ENCODE peak calls at places on chromosomes 16 and 17, in seven cellular contexts. L, B, U, W, Y, T and D are unnamed samples.

GRCh38 chr17:41307647-41308046 is 1.5 kb downstream of the KRTAP16-1 start:
- DNase-seq in L (no peak), B (no peak), U (no peak), W (no peak), Y (no peak), T (no peak), D (no peak)

GRCh38 chr17:5211458-5211857 is 19.8 kb upstream of the ZNF594 start:
- DNase-seq in L (no peak), B (no peak), U (no peak), W (no peak), Y (no peak), T (no peak), D (no peak)

GRCh38 chr17:17511971-17512858 is 16.0 kb upstream of the RASD1 start:
- DNase-seq in L (no peak), B (peak; percentile 75), U (no peak), W (no peak), Y (no peak), T (no peak), D (peak; percentile 33)

GRCh38 chr16:30113711-30114333 is 485 bp upstream of the GDPD3 start:
- DNase-seq in L (no peak), B (no peak), U (no peak), W (no peak), Y (no peak), T (no peak), D (no peak)

GRCh38 chr16:5982979-5983378 is 885.4 kb upstream of the EEF2KMT start:
- DNase-seq in L (no peak), B (no peak), U (no peak), W (no peak), Y (no peak), T (no peak), D (no peak)

GRCh38 chr17:57459286-57459915 is 203.1 kb downstream of the MSI2 start:
- DNase-seq in L (no peak), B (no peak), U (no peak), W (no peak), Y (no peak), T (no peak), D (no peak)

GRCh38 chr17:81885869-81886548 is 5.4 kb downstream of the ALYREF start:
- DNase-seq in L (no peak), B (no peak), U (no peak), W (no peak), Y (no peak), T (no peak), D (no peak)

GRCh38 chr16:23245268-23245667 is 56.8 kb upstream of the SCNN1B start:
- DNase-seq in L (no peak), B (no peak), U (no peak), W (no peak), Y (no peak), T (no peak), D (no peak)

GRCh38 chr17:9120471-9120870 is 99.2 kb downstream of the NTN1 start:
- DNase-seq in L (no peak), B (no peak), U (peak; percentile 33), W (no peak), Y (peak; percentile 85), T (no peak), D (peak; percentile 32)

GRCh38 chr17:79080761-79081290 is 6.2 kb downstream of the ENGASE start:
- DNase-seq in L (no peak), B (no peak), U (no peak), W (no peak), Y (no peak), T (no peak), D (no peak)

GRCh38 chr17:82704886-82705285 is 6.4 kb upstream of the RAB40B start:
- DNase-seq in L (no peak), B (no peak), U (no peak), W (no peak), Y (no peak), T (no peak), D (no peak)

GRCh38 chr16:12406840-12407690 is 396.6 kb downstream of the CPPED1 start:
- DNase-seq in L (no peak), B (no peak), U (no peak), W (no peak), Y (no peak), T (no peak), D (no peak)

GRCh38 chr17:41325126-41325525 is 9.6 kb upstream of the KRTAP17-1 start:
- DNase-seq in L (no peak), B (no peak), U (no peak), W (no peak), Y (no peak), T (no peak), D (no peak)

GRCh38 chr16:381788-382717 is at the start of gene PGAP6:
- DNase-seq in L (peak; percentile 64), B (no peak), U (peak; percentile 62), W (peak; percentile 94), Y (peak; percentile 57), T (no peak), D (peak; percentile 73)

GRCh38 chr16:12575288-12575687 is 228.4 kb downstream of the CPPED1 start:
- DNase-seq in L (no peak), B (no peak), U (no peak), W (no peak), Y (no peak), T (no peak), D (no peak)

GRCh38 chr16:56436258-56436657 is 10.9 kb upstream of the AMFR start:
- DNase-seq in L (no peak), B (no peak), U (no peak), W (no peak), Y (no peak), T (no peak), D (no peak)

GRCh38 chr16:72427001-72427785 is 255.2 kb upstream of the PMFBP1 start:
- DNase-seq in L (no peak), B (no peak), U (no peak), W (no peak), Y (no peak), T (no peak), D (no peak)

GRCh38 chr17:6413073-6413472 is 21.8 kb downstream of the AIPL1 start:
- DNase-seq in L (no peak), B (no peak), U (no peak), W (peak; percentile 60), Y (no peak), T (no peak), D (no peak)

GRCh38 chr17:48569676-48570324 is 8.3 kb downstream of the HOXB4 start:
- DNase-seq in L (no peak), B (no peak), U (no peak), W (no peak), Y (no peak), T (no peak), D (no peak)

GRCh38 chr17:50130778-50131317 is 888 bp upstream of the SAMD14 start:
- DNase-seq in L (no peak), B (no peak), U (no peak), W (no peak), Y (no peak), T (no peak), D (no peak)

GRCh38 chr16:85428168-85428898 is 184.8 kb upstream of the GSE1 start:
- DNase-seq in L (peak; percentile 50), B (no peak), U (peak; percentile 45), W (peak; percentile 79), Y (peak; percentile 63), T (no peak), D (no peak)
- TF ChIP-seq CTCF in L (peak; percentile 69), B (peak; percentile 48), U (peak; percentile 35), W (peak; percentile 82), Y (peak; percentile 27), T (peak; percentile 65), D (peak; percentile 45)

GRCh38 chr17:51857052-51857593 is 301.4 kb downstream of the CA10 start:
- DNase-seq in L (no peak), B (no peak), U (no peak), W (no peak), Y (no peak), T (no peak), D (no peak)

GRCh38 chr17:51860934-51861561 is 297.5 kb downstream of the CA10 start:
- DNase-seq in L (no peak), B (no peak), U (peak; percentile 75), W (peak; percentile 19), Y (peak; percentile 60), T (no peak), D (peak; percentile 72)
- TF ChIP-seq CTCF in L (no peak), B (no peak), U (peak; percentile 69), W (peak; percentile 60), Y (peak; percentile 42), T (peak; percentile 41), D (peak; percentile 74)

GRCh38 chr16:84975066-84975465 is 36.3 kb downstream of the ZDHHC7 start:
- DNase-seq in L (no peak), B (no peak), U (no peak), W (no peak), Y (no peak), T (no peak), D (no peak)
- TF ChIP-seq CTCF in L (no peak), B (no peak), U (no peak), W (no peak), Y (no peak), T (no peak), D (no peak)

DNA sequence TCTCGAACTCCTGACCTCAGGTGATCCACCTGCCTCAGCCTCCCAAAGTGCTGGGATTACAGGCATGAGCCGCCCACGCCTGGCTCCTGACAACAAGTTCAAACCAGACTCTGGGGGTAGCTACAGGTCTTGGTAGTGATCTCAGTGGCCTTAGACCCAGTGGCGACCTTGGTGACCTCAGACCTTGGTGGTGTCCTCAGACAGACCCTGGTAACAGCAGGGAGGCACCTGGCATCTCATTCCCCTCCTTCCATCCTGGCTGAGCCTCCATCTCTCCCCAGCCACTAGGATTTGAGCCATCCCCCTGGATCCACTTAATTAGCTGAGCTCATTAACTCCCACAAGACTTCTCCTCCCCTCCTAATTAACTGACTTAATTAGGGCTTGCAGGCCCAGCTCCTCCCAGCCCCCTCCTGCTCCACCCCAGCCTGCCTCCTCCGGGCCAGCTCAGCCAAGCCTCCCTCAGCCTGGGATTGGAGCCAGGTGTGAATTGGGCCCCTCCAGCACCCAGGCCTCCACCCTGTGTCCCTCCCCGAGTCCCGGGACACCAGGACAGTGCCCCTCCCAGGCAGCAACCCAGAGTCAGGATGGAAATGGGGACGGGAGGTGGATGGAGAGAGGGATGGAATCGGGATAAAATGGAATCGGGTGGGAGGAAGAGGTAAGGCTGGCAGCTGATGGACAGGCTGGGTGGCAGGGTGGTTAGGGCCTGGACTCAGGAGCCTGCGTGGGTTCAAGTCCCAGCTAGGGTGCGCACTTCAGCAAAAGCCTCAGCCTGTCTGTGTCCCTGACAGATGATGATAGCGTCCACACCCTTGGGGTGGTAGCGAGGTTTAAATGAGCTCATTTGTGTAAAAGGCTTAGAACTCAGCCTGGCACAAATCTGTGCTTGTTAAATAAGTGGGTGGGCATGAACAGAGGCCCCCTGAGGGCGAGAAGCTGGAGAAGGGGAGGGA is 11.2 kb upstream of the SBK1 start:
- DNase-seq in L (no peak), B (no peak), U (no peak), W (no peak), Y (no peak), T (no peak), D (peak; percentile 64)
- TF ChIP-seq CTCF in L (no peak), B (no peak), U (no peak), W (no peak), Y (no peak), T (no peak), D (peak; percentile 12)